ENCODE peak calls at places on chromosomes 7 and 10, in four cellular contexts. Q, C, H and U are unnamed samples.

GRCh38 chr10:17233534-17233933 is 5.5 kb downstream of the VIM start:
- DNase-seq in Q (no peak), C (no peak), H (no peak), U (no peak)

GRCh38 chr10:33252794-33253203 is 81.7 kb downstream of the NRP1 start:
- DNase-seq in Q (no peak), C (no peak), H (no peak), U (no peak)

GRCh38 chr7:135194494-135195095 is 16.7 kb downstream of the WDR91 start:
- DNase-seq in H (no peak), C (no peak), Q (no peak), U (no peak)

GRCh38 chr7:73900286-73900685 is 39.3 kb downstream of the TMEM270 start:
- DNase-seq in Q (no peak), C (no peak), H (no peak), U (no peak)

GRCh38 chr10:75272896-75273295 is 37.1 kb upstream of the COMTD1 start:
- DNase-seq in Q (no peak), H (no peak), C (no peak), U (no peak)

GRCh38 chr7:102404005-102404861 is 8.1 kb downstream of the PRKRIP1 start:
- DNase-seq in C (no peak), Q (peak; percentile 89), H (peak; percentile 73), U (no peak)

GRCh38 chr10:60172363-60172990 is 217.2 kb downstream of the ANK3 start:
- DNase-seq in Q (no peak), H (no peak), C (no peak), U (no peak)

GRCh38 chr10:28293238-28294168 is 9.4 kb downstream of the MPP7 start:
- DNase-seq in H (no peak), Q (no peak), C (no peak), U (no peak)

GRCh38 chr7:78141533-78142281 is 343.1 kb downstream of the PHTF2 start:
- DNase-seq in Q (no peak), H (no peak), C (no peak), U (no peak)

GRCh38 chr7:135710417-135711138 is 17.4 kb downstream of the SLC13A4 start:
- DNase-seq in C (no peak), H (peak; percentile 93), Q (no peak), U (peak; percentile 39)

GRCh38 chr7:39952378-39952777 is 2.3 kb downstream of the CDK13 start:
- DNase-seq in C (no peak), H (no peak), Q (no peak), U (no peak)

GRCh38 chr10:123150229-123150985 is 2.5 kb downstream of the HMX2 start:
- DNase-seq in H (no peak), C (no peak), Q (no peak), U (no peak)

GRCh38 chr7:142384508-142384922 is 126.7 kb upstream of the PRSS58 start:
- DNase-seq in C (no peak), H (no peak), Q (peak; percentile 85), U (no peak)

GRCh38 chr10:124296121-124296812 is 122.5 kb downstream of the OAT start:
- DNase-seq in Q (no peak), H (no peak), C (no peak), U (no peak)

GRCh38 chr10:82429302-82429701 is 554.3 kb downstream of the NRG3 start:
- DNase-seq in Q (no peak), H (no peak), C (no peak), U (no peak)

GRCh38 chr7:38306914-38307313 is 33.5 kb upstream of the TARP start:
- DNase-seq in Q (peak; percentile 95), C (no peak), H (no peak), U (no peak)

GRCh38 chr7:153507885-153508284 is 544.3 kb upstream of the DPP6 start:
- DNase-seq in H (no peak), C (no peak), Q (no peak), U (no peak)

GRCh38 chr10:120406380-120406779 is 50.6 kb upstream of the PLPP4 start:
- DNase-seq in Q (no peak), H (no peak), C (no peak), U (no peak)

DNA sequence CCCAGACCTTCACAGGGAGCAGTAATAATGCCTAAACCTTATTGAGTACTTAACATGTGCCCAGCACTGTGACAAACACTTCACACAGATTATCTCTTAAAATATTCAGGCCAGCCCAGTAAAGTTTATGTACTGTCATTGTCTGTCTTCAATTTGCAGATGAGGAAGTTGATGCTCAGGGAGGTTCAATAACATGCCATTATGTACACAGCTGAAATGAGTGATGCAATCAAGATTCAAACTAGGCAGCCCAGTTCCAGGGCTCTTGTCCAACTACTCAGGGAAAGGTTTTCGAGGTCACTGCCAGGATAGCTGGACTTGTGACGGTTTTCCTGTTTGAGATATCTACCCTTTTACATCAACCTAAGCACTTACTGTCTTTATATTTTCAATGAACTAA is 56.1 kb downstream of the AUTS2 start:
- DNase-seq in H (no peak), Q (peak; percentile 4), C (no peak), U (no peak)
- TF ChIP-seq SPI1 in H (no peak), Q (no peak), C (no peak), U (no peak)

DNA sequence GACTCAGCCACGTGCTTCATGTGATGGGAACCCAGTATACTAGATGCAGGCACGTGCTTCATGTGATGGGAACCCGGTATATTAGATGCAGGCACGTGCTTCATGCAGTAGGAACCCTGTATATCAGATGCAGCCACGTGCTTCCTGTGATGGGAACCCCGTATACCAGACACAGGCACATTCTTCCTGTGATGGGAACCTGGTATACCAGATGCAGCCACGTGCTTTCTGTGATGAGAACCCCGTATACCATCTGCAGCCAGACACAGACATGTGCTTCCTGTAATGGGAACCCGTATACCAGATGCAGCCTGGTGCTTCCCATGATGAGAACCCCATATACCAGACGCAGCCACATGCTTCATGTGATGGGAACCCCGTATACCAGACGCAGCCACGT is 44.0 kb downstream of the MGMT start:
- DNase-seq in C (no peak), H (no peak), Q (no peak), U (no peak)
- TF ChIP-seq POLR2AphosphoS5 in C (no peak), H (no peak), Q (no peak), U (no peak)

DNA sequence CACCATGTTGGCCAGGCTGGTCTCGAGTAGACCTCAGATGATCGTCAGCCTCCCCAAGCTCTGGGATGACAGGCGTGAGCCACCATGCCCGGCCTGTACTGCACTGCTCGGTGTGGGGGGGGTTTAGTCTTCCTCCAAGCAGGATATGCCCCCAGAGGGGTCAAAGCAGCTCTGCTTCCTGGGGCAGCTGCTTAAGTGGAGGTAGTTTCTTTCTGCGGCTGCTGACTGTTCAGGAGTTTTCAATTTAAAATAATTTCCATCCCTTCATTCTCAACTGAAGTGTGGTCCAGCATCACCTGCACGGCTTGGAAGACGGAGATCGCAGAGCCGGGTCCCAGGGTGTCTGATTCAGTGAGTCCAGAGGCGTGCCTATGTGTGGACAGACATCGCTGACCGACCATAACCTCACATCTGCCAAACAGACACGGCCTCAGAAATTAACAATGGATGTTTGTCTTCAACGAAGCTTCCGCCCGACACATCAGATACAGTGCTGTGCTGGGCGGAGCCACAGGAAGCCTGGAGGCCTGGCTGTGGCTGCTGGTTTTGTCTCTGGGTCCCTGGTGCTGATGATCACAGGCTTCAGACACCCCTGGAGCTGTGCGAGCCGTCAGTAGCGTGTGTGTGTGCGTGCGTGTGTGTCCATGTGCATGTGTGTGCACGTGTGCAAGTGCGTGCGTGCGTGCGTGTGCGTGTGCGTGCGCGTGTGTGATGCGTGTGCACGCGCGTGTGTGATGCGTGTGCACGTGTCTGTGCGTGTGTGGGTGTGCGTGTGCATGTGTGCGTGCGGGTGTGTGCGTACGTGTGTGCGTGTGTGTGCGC is 226.5 kb upstream of the PITRM1 start:
- DNase-seq in C (no peak), H (no peak), Q (no peak), U (no peak)
- TF ChIP-seq SPI1 in C (no peak), H (no peak), Q (no peak), U (no peak)

DNA sequence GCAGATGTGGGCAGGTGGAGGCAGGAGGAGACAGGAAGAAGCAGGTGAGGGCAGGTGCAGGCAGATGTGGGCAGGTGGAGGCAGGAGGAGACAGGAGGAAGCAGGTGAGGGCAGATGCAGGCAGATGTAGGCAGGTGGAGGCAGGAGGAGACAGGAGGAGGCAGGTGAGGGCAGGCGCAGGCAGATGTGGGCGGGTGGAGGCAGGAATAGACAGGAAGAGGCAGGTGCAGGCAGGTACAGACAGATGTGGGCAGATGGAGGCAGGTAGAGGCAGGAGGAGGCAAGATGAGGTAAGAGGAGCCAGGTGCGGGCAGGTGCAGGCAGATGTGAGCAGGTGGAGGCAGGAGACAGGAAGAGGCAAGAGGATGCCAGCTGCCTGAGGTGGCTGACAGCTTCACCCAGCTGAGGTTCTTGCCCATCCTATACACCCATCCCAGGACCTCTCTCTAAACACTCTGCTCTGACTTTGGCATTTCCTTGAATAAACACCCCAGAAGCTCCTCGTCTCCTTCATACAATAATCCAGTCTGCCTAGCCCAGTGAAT is 33.0 kb downstream of the PTPRE start:
- DNase-seq in H (no peak), C (no peak), Q (no peak), U (no peak)
- TF ChIP-seq POLR2AphosphoS5 in H (no peak), C (no peak), Q (no peak), U (no peak)

GRCh38 chr10:43043773-43044394 is 33.0 kb upstream of the RET start:
- DNase-seq in Q (no peak), H (no peak), C (no peak), U (no peak)

GRCh38 chr10:43045631-43046287 is 31.1 kb upstream of the RET start:
- DNase-seq in C (no peak), H (no peak), Q (no peak), U (no peak)

GRCh38 chr10:43044444-43045245 is 32.2 kb upstream of the RET start:
- DNase-seq in H (no peak), C (no peak), Q (no peak), U (no peak)

GRCh38 chr10:43046288-43046991 is 30.4 kb upstream of the RET start:
- DNase-seq in H (no peak), Q (no peak), C (no peak), U (no peak)

GRCh38 chr10:43045246-43045621 is 31.6 kb upstream of the RET start:
- DNase-seq in H (no peak), Q (no peak), C (no peak), U (no peak)
- TF ChIP-seq SPI1 in H (no peak), Q (no peak), C (no peak), U (no peak)